ENCODE peak calls at places on chromosomes 6 and 20, in five cellular contexts. Y is SK-N-SH, G is HCT116, T is K562, D is HepG2. A is an unnamed sample.

GRCh38 chr6:69337301-69337700 is 459.5 kb downstream of the LMBRD1 start:
- DNase-seq in Y (peak; percentile 2), G (no peak), T (no peak), D (no peak), A (no peak)

GRCh38 chr6:41878246-41878645 is 16.9 kb downstream of the USP49 start:
- DNase-seq in Y (no peak), G (no peak), T (no peak), D (no peak), A (no peak)

GRCh38 chr20:13821876-13822275 is 37.0 kb downstream of the NDUFAF5 start:
- DNase-seq in Y (no peak), G (no peak), T (no peak), D (no peak), A (no peak)

GRCh38 chr6:37048851-37049734 is 43.6 kb downstream of the FGD2 start:
- DNase-seq in Y (no peak), G (no peak), T (peak; percentile 63), D (no peak), A (peak; percentile 53)

GRCh38 chr20:32485126-32485769 is 99.9 kb downstream of the NOL4L start:
- DNase-seq in Y (peak; percentile 61), G (peak; percentile 34), T (peak; percentile 52), D (peak; percentile 87), A (peak; percentile 30)

GRCh38 chr6:87697581-87698552 is 4.2 kb downstream of the AKIRIN2 start:
- DNase-seq in Y (peak; percentile 63), G (no peak), T (no peak), D (no peak), A (no peak)

GRCh38 chr6:106124015-106124414 is 37.9 kb downstream of the PRDM1 start:
- DNase-seq in Y (no peak), G (no peak), T (no peak), D (no peak), A (no peak)

GRCh38 chr6:49541936-49542335 is 8.5 kb upstream of the C6orf141 start:
- DNase-seq in Y (no peak), G (no peak), T (no peak), D (no peak), A (no peak)

GRCh38 chr6:157688275-157688959 is 134.6 kb upstream of the SNX9 start:
- DNase-seq in Y (no peak), G (no peak), T (no peak), D (no peak), A (no peak)

GRCh38 chr20:45377191-45377775 is 842 bp downstream of the TP53TG5 start:
- DNase-seq in Y (no peak), G (no peak), T (no peak), D (no peak), A (no peak)

GRCh38 chr20:44938637-44939036 is 21.6 kb downstream of the TOMM34 start:
- DNase-seq in Y (no peak), G (no peak), T (no peak), D (no peak), A (no peak)

GRCh38 chr6:45591306-45591705 is 213.6 kb upstream of the SUPT3H start:
- DNase-seq in Y (no peak), G (no peak), T (no peak), D (no peak), A (no peak)

GRCh38 chr6:156963712-156964700 is 186.8 kb downstream of the ARID1B start:
- DNase-seq in Y (no peak), G (no peak), T (no peak), D (peak; percentile 28), A (peak; percentile 30)

GRCh38 chr6:82195619-82196018 is 51.9 kb downstream of the IBTK start:
- DNase-seq in Y (no peak), G (no peak), T (no peak), D (no peak), A (no peak)

GRCh38 chr6:90266845-90267621 is 29.6 kb downstream of the BACH2 start:
- DNase-seq in Y (no peak), G (no peak), T (no peak), D (no peak), A (no peak)

GRCh38 chr6:54428437-54428836 is 120.2 kb downstream of the TINAG start:
- DNase-seq in Y (no peak), G (no peak), T (no peak), D (no peak), A (peak; percentile 52)

GRCh38 chr6:159104931-159105330 is 60.1 kb upstream of the TAGAP start:
- DNase-seq in Y (no peak), G (no peak), T (no peak), D (no peak), A (no peak)

GRCh38 chr6:73586416-73586974 is 65.7 kb upstream of the EEF1A1 start:
- DNase-seq in Y (no peak), G (no peak), T (no peak), D (no peak), A (peak; percentile 9)

GRCh38 chr20:21237956-21238355 is 65.2 kb upstream of the XRN2 start:
- DNase-seq in Y (no peak), G (no peak), T (no peak), D (no peak), A (no peak)

GRCh38 chr6:2118136-2118535 is 127.3 kb downstream of the GMDS start:
- DNase-seq in Y (no peak), G (no peak), T (no peak), D (no peak), A (no peak)

GRCh38 chr6:2913621-2914317 is 10.7 kb upstream of the SERPINB9 start:
- DNase-seq in Y (no peak), G (no peak), T (no peak), D (no peak), A (no peak)

GRCh38 chr6:118325220-118325860 is 222.8 kb upstream of the PLN start:
- DNase-seq in Y (no peak), G (no peak), T (peak; percentile 17), D (no peak), A (no peak)

GRCh38 chr6:137155830-137156229 is 17.6 kb downstream of the IL22RA2 start:
- DNase-seq in Y (no peak), G (no peak), T (no peak), D (no peak), A (peak; percentile 48)

GRCh38 chr6:16725145-16725864 is 36.0 kb downstream of the ATXN1 start:
- DNase-seq in Y (no peak), G (no peak), T (no peak), D (no peak), A (no peak)

GRCh38 chr20:63273635-63274380 is 1.2 kb downstream of the ARFGAP1 start:
- DNase-seq in Y (no peak), G (no peak), T (peak; percentile 64), D (peak; percentile 82), A (no peak)

GRCh38 chr6:166476634-166477215 is 94.0 kb upstream of the MPC1 start:
- DNase-seq in Y (no peak), G (no peak), T (no peak), D (no peak), A (no peak)

GRCh38 chr6:36495086-36495485 is 52.2 kb downstream of the STK38 start:
- DNase-seq in Y (no peak), G (no peak), T (no peak), D (no peak), A (no peak)

GRCh38 chr20:22842793-22843192 is 192.3 kb upstream of the SSTR4 start:
- DNase-seq in Y (no peak), G (no peak), T (no peak), D (no peak), A (no peak)

GRCh38 chr6:21840428-21840827 is 246.9 kb downstream of the SOX4 start:
- DNase-seq in Y (no peak), G (no peak), T (no peak), D (no peak), A (no peak)

GRCh38 chr6:35590622-35591066 is 77.9 kb upstream of the TULP1 start:
- DNase-seq in Y (no peak), G (no peak), T (no peak), D (no peak), A (no peak)

GRCh38 chr6:27503436-27504030 is 30.6 kb upstream of the ZNF184 start:
- DNase-seq in Y (peak; percentile 47), G (peak; percentile 72), T (peak; percentile 58), D (peak; percentile 82), A (peak; percentile 73)

GRCh38 chr6:90599151-90599550 is 12.3 kb upstream of the MAP3K7 start:
- DNase-seq in Y (no peak), G (no peak), T (no peak), D (no peak), A (no peak)

GRCh38 chr20:43840382-43841070 is 74.1 kb upstream of the TOX2 start:
- DNase-seq in Y (peak; percentile 71), G (peak; percentile 12), T (peak; percentile 71), D (peak; percentile 39), A (no peak)

GRCh38 chr20:32296412-32296811 is 19.0 kb downstream of the KIF3B start:
- DNase-seq in Y (no peak), G (no peak), T (no peak), D (no peak), A (no peak)

DNA sequence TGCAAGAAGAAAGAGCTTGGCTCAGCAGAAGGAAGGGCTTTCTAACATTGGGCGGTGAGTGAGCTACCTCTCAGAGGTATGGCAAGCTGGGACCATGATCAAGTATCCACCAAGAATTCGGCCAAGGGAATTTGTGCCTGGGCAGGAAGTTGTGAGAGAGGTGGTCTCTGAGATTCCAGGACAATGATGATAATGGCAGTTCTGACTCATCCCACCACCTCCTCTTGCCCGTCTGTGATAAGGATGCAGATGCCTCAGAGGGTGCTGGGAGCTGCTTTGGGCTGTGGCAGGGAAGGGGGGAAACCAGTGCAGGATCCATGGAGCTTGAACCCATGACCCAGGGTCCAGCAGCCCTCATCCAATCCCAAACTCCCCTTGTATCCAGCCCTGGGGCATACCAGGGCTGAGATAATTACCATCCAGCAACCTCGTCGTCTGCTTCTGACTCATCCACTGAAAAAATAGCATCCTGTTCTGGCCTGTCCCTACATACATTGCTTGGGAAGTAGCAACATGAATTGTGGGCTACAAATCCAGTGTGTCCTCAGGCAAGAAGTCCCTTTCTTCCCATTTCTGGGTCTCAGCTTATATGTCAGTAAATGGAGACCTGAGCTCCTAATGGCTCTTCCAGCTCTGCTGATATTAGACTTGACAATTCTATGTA is 5.9 kb downstream of the TGM6 start:
- DNase-seq in Y (no peak), G (no peak), T (no peak), D (no peak), A (no peak)
- TF ChIP-seq REST in Y (no peak), G (no peak), T (no peak), D (no peak), A (no peak)

GRCh38 chr6:101167638-101168037 is 225.9 kb upstream of the GRIK2 start:
- DNase-seq in Y (no peak), G (no peak), T (no peak), D (no peak), A (no peak)

DNA sequence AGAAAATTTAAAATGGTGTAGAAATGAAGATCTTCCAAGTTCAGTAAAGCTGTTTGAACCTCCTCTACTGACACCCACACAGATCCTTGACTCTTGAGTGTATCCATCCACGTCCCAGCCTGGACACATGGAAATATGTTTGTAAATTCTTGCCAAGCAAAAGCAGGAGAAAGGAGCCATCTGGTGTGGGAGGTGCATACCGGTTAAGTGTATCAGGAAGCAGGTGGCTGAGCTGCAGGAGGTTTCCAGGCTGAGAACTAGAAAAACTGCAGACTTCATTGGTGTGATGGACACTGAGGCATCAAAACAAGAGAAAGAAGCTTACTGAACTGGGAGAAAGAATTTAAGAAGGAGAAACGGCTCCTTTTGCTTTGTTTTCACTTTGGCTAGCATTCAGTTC is 229.9 kb upstream of the GRIK2 start:
- DNase-seq in Y (no peak), G (no peak), T (no peak), D (no peak), A (no peak)
- TF ChIP-seq JUND in Y (no peak), G (no peak), T (no peak), D (no peak), A (no peak)

GRCh38 chr6:24064106-24064505 is 61.9 kb upstream of the NRSN1 start:
- DNase-seq in Y (peak; percentile 21), G (peak; percentile 15), T (no peak), D (peak; percentile 62), A (no peak)
- TF ChIP-seq REST in Y (no peak), G (no peak), T (no peak), D (no peak), A (no peak)

GRCh38 chr20:52824494-52825216 is 147.5 kb upstream of the TSHZ2 start:
- DNase-seq in Y (no peak), G (no peak), T (no peak), D (no peak), A (no peak)
- TF ChIP-seq JUND in Y (no peak), G (no peak), T (no peak), D (no peak), A (no peak)